ENCODE peak calls at places on chromosomes 4 and X, in four cellular contexts. J is NCI-H1092, K is A172, P is NCI-H774. Z is an unnamed sample.

GRCh38 chr4:13529130-13529919 is 15.0 kb downstream of the NKX3-2 start:
- DNase-seq in J (no peak), K (no peak), P (no peak), Z (no peak)

GRCh38 chr4:5956285-5957021 is 61.8 kb downstream of the C4orf50 start:
- DNase-seq in J (peak), K (peak), P (peak), Z (peak)

GRCh38 chrX:132433001-132433400 is 55.8 kb downstream of the MBNL3 start:
- DNase-seq in J (no peak), K (no peak), P (peak), Z (no peak)

GRCh38 chr4:90951037-90951436 is 823.8 kb downstream of the CCSER1 start:
- DNase-seq in J (no peak), K (peak), P (no peak), Z (no peak)

GRCh38 chr4:38034986-38035882 is 75.0 kb downstream of the PTTG2 start:
- DNase-seq in J (peak), K (peak), P (peak), Z (no peak)

GRCh38 chr4:117900832-117901231 is 133.5 kb upstream of the NDST3 start:
- DNase-seq in J (no peak), K (peak), P (no peak), Z (no peak)

GRCh38 chr4:39256436-39256835 is 74.1 kb downstream of the WDR19 start:
- DNase-seq in J (no peak), K (peak), P (no peak), Z (no peak)

GRCh38 chr4:102994803-102995202 is 24.7 kb downstream of the SLC9B1 start:
- DNase-seq in J (no peak), K (no peak), P (no peak), Z (no peak)

GRCh38 chr4:165288639-165289428 is 38.6 kb upstream of the MSMO1 start:
- DNase-seq in J (no peak), K (no peak), P (no peak), Z (no peak)

GRCh38 chr4:1300466-1301455 is 11.1 kb downstream of the MAEA start:
- DNase-seq in J (no peak), K (peak), P (no peak), Z (no peak)

GRCh38 chr4:47238697-47239096 is 207.3 kb downstream of the GABRB1 start:
- DNase-seq in J (no peak), K (no peak), P (no peak), Z (no peak)

GRCh38 chrX:20144491-20144890 is 2.9 kb upstream of the EIF1AX start:
- DNase-seq in J (no peak), K (peak), P (no peak), Z (no peak)

GRCh38 chrX:113551919-113552318 is 711.3 kb upstream of the AMOT start:
- DNase-seq in J (no peak), K (no peak), P (no peak), Z (no peak)

Z was measured in NCI-H1417 treated with DMSO at 0.1 percent for 48 hours.